ENCODE peak calls at places on chromosome 4, in eight cellular contexts. X, B, R, K, Z, W, A and U are unnamed samples.

GRCh38 chr4:171644430-171645057 is 168.7 kb upstream of the GALNTL6 start:
- DNase-seq in A (no peak), K (no peak), X (no peak), R (no peak), Z (no peak), B (no peak), W (no peak), U (no peak)

GRCh38 chr4:159308571-159309340 is 205.9 kb downstream of the RAPGEF2 start:
- DNase-seq in Z (no peak), K (no peak), X (no peak), R (no peak), W (no peak), A (no peak), B (no peak), U (no peak)

GRCh38 chr4:185712350-185713024 is 99.5 kb downstream of the SORBS2 start:
- DNase-seq in Z (no peak), R (no peak), X (no peak), B (no peak), W (no peak), K (no peak), A (no peak), U (no peak)

GRCh38 chr4:145589923-145590702 is 29.1 kb upstream of the MMAA start:
- DNase-seq in R (no peak), K (no peak), W (no peak), Z (no peak), B (no peak), A (no peak), X (no peak), U (no peak)

GRCh38 chr4:175745340-175745739 is 66.7 kb downstream of the GPM6A start:
- DNase-seq in Z (no peak), A (no peak), R (no peak), X (no peak), B (no peak), W (no peak), K (no peak), U (no peak)

GRCh38 chr4:143399113-143399949 is 62.7 kb downstream of the GAB1 start:
- DNase-seq in K (no peak), A (peak; percentile 15), W (no peak), B (no peak), R (peak; percentile 13), Z (peak; percentile 7), X (no peak), U (peak; percentile 46)

GRCh38 chr4:32789026-32789608 is 2068.9 kb downstream of the PCDH7 start:
- DNase-seq in Z (no peak), X (no peak), W (no peak), B (no peak), A (no peak), R (no peak), K (no peak), U (no peak)

GRCh38 chr4:47933798-47934197 is 19.4 kb upstream of the NFXL1 start:
- DNase-seq in A (peak; percentile 38), K (no peak), R (no peak), B (no peak), Z (peak; percentile 8), W (no peak), X (no peak), U (peak; percentile 62)

GRCh38 chr4:1043658-1044468 is 32.4 kb downstream of the FGFRL1 start:
- DNase-seq in A (no peak), K (no peak), R (no peak), W (peak; percentile 70), X (no peak), Z (no peak), B (no peak), U (no peak)

GRCh38 chr4:19727141-19727540 is 524.6 kb upstream of the SLIT2 start:
- DNase-seq in B (no peak), Z (no peak), A (no peak), R (no peak), X (no peak), K (no peak), W (no peak), U (no peak)

GRCh38 chr4:120994521-120994920 is 72.0 kb upstream of the PRDM5 start:
- DNase-seq in X (no peak), A (no peak), Z (no peak), W (no peak), B (no peak), R (no peak), K (no peak), U (no peak)

GRCh38 chr4:25977397-25978170 is 63.6 kb downstream of the SMIM20 start:
- DNase-seq in Z (no peak), X (no peak), R (no peak), W (peak; percentile 26), B (no peak), K (no peak), A (no peak), U (no peak)

GRCh38 chr4:69321153-69321729 is 41.0 kb downstream of the UGT2B28 start:
- DNase-seq in A (no peak), X (no peak), W (no peak), R (no peak), K (no peak), B (no peak), Z (no peak), U (no peak)

GRCh38 chr4:85610450-85610849 is 135.5 kb downstream of the ARHGAP24 start:
- DNase-seq in K (no peak), B (no peak), X (peak; percentile 21), W (no peak), Z (no peak), A (no peak), R (no peak), U (no peak)

GRCh38 chr4:165826166-165826565 is 46.9 kb upstream of the TLL1 start:
- DNase-seq in W (no peak), X (no peak), R (no peak), A (no peak), K (no peak), B (no peak), Z (no peak), U (no peak)

GRCh38 chr4:98094118-98094517 is 49.2 kb downstream of the STPG2 start:
- DNase-seq in X (no peak), Z (no peak), K (no peak), W (no peak), B (no peak), A (no peak), R (no peak), U (no peak)

GRCh38 chr4:5036239-5036638 is 15.0 kb upstream of the STK32B start:
- DNase-seq in Z (no peak), K (no peak), A (no peak), B (no peak), W (no peak), X (no peak), R (no peak), U (no peak)

GRCh38 chr4:26081795-26082498 is 167.9 kb downstream of the SMIM20 start:
- DNase-seq in X (no peak), R (peak; percentile 14), B (no peak), W (no peak), A (peak; percentile 24), Z (no peak), K (no peak), U (no peak)

GRCh38 chr4:52914051-52914605 is 52.0 kb downstream of the RASL11B start:
- DNase-seq in K (no peak), R (no peak), B (no peak), X (no peak), A (no peak), W (no peak), Z (no peak), U (no peak)

GRCh38 chr4:72846280-72847111 is 223.0 kb downstream of the COX18 start:
- DNase-seq in K (no peak), R (no peak), A (no peak), B (no peak), Z (no peak), W (peak; percentile 24), X (no peak), U (no peak)

GRCh38 chr4:25970691-25971427 is 56.8 kb downstream of the SMIM20 start:
- DNase-seq in K (no peak), Z (no peak), W (no peak), X (no peak), B (no peak), R (no peak), A (no peak), U (no peak)

GRCh38 chr4:16717266-16717970 is 181.0 kb downstream of the LDB2 start:
- DNase-seq in R (no peak), A (no peak), B (no peak), K (no peak), Z (no peak), W (no peak), X (no peak), U (no peak)

GRCh38 chr4:1756893-1757779 is 35.8 kb downstream of the TACC3 start:
- DNase-seq in A (no peak), K (no peak), Z (no peak), B (no peak), R (no peak), W (no peak), X (no peak), U (no peak)

GRCh38 chr4:7430368-7430964 is 4.3 kb downstream of the PSAPL1 start:
- DNase-seq in W (no peak), B (no peak), R (no peak), A (no peak), Z (no peak), K (no peak), X (no peak), U (no peak)

GRCh38 chr4:77433102-77433733 is 172.4 kb upstream of the CXCL13 start:
- DNase-seq in Z (peak; percentile 23), X (peak; percentile 7), K (no peak), R (peak; percentile 52), B (no peak), W (no peak), A (peak; percentile 9), U (peak; percentile 71)

GRCh38 chr4:146436423-146437162 is 85.1 kb downstream of the SLC10A7 start:
- DNase-seq in R (no peak), B (no peak), A (no peak), W (no peak), K (no peak), X (no peak), Z (no peak), U (no peak)

GRCh38 chr4:25702848-25703247 is 47.2 kb downstream of the SLC34A2 start:
- DNase-seq in W (no peak), Z (no peak), K (no peak), B (peak; percentile 27), A (no peak), R (no peak), X (no peak), U (no peak)

GRCh38 chr4:29972121-29972520 is 748.0 kb upstream of the PCDH7 start:
- DNase-seq in B (no peak), K (no peak), X (no peak), A (no peak), R (no peak), W (no peak), Z (no peak), U (no peak)

GRCh38 chr4:138789796-138790195 is 225.8 kb upstream of the NOCT start:
- DNase-seq in Z (no peak), B (no peak), K (no peak), A (no peak), X (no peak), R (no peak), W (no peak), U (no peak)

GRCh38 chr4:44447563-44448504 is 775 bp downstream of the KCTD8 start:
- DNase-seq in W (peak; percentile 70), A (no peak), B (no peak), K (no peak), Z (no peak), R (no peak), X (no peak), U (no peak)

GRCh38 chr4:11589676-11590075 is 161.0 kb upstream of the HS3ST1 start:
- DNase-seq in R (no peak), X (no peak), B (no peak), K (no peak), Z (no peak), A (no peak), W (no peak), U (no peak)

GRCh38 chr4:54542119-54542438 is 115.7 kb upstream of the KIT start:
- DNase-seq in A (no peak), K (no peak), Z (no peak), B (no peak), X (no peak), R (no peak), W (no peak), U (no peak)

GRCh38 chr4:1154126-1154522 is 18.3 kb downstream of the SPON2 start:
- DNase-seq in B (no peak), R (no peak), K (no peak), X (no peak), W (no peak), Z (no peak), A (no peak), U (no peak)

GRCh38 chr4:150164956-150165355 is 86.7 kb downstream of the DCLK2 start:
- DNase-seq in Z (no peak), W (no peak), B (no peak), R (no peak), A (no peak), K (no peak), X (no peak), U (no peak)